ENCODE peak calls at places on chromosomes 11 and 22, in nine cellular contexts. C is B cell, H is ovary, Q is lower lobe of right lung, T is heart right ventricle, J is cardiac muscle cell, W is endothelial cell, R is GM20000, G is lung. D is an unnamed sample.

GRCh38 chr11:75891947-75892739 is 77.1 kb downstream of the UVRAG start:
- DNase-seq in C (peak; percentile 36), H (no peak), Q (no peak), T (no peak), J (no peak), W (no peak), R (peak; percentile 35), G (no peak), D (no peak)

GRCh38 chr11:74380746-74381439 is 17.3 kb downstream of the PGM2L1 start:
- DNase-seq in C (no peak), H (no peak), Q (no peak), T (no peak), J (no peak), W (no peak), R (no peak), G (no peak), D (no peak)

GRCh38 chr11:134460881-134461280 is 48.8 kb upstream of the B3GAT1 start:
- DNase-seq in C (no peak), H (no peak), Q (no peak), T (no peak), J (no peak), W (no peak), R (no peak), G (no peak), D (no peak)

GRCh38 chr22:38317237-38317994 is at the start of gene CSNK1E:
- DNase-seq in C (peak; percentile 98), H (peak; percentile 88), Q (peak; percentile 87), T (peak; percentile 83), J (peak; percentile 77), W (peak; percentile 67), R (peak; percentile 95), G (peak; percentile 69), D (peak; percentile 62)

GRCh38 chr11:46144741-46145140 is 23.5 kb upstream of the PHF21A start:
- DNase-seq in C (no peak), H (no peak), Q (no peak), T (no peak), J (no peak), W (no peak), R (no peak), G (no peak), D (no peak)

GRCh38 chr11:128415539-128415938 is 171.8 kb downstream of the ETS1 start:
- DNase-seq in C (no peak), H (no peak), Q (no peak), T (no peak), J (no peak), W (no peak), R (peak; percentile 32), G (no peak), D (no peak)

GRCh38 chr11:47394050-47394321 is 14.4 kb upstream of the SLC39A13 start:
- DNase-seq in C (peak; percentile 35), H (no peak), Q (peak; percentile 80), T (no peak), J (no peak), W (no peak), R (no peak), G (no peak), D (peak; percentile 58)

GRCh38 chr11:10605941-10606381 is 37.5 kb upstream of the LYVE1 start:
- DNase-seq in C (no peak), H (peak; percentile 46), Q (peak; percentile 78), T (peak; percentile 54), J (peak; percentile 87), W (peak; percentile 28), R (no peak), G (peak; percentile 69), D (peak; percentile 78)

GRCh38 chr11:27390959-27391326 is 27.9 kb upstream of the CCDC34 start:
- DNase-seq in C (no peak), H (no peak), Q (no peak), T (no peak), J (peak; percentile 72), W (no peak), R (no peak), G (no peak), D (no peak)

GRCh38 chr11:72863091-72863490 is 48.9 kb downstream of the ATG16L2 start:
- DNase-seq in C (no peak), H (no peak), Q (no peak), T (no peak), J (no peak), W (no peak), R (no peak), G (no peak), D (no peak)

GRCh38 chr11:125070699-125071254 is 7.7 kb downstream of the SLC37A2 start:
- DNase-seq in C (peak; percentile 65), H (peak; percentile 17), Q (peak; percentile 87), T (peak; percentile 52), J (peak; percentile 77), W (no peak), R (peak; percentile 80), G (peak; percentile 73), D (peak; percentile 99)

GRCh38 chr11:18706330-18707243 is 8.0 kb downstream of the TMEM86A start:
- DNase-seq in C (peak; percentile 75), H (peak; percentile 82), Q (peak; percentile 67), T (peak; percentile 86), J (peak; percentile 77), W (no peak), R (peak; percentile 73), G (peak; percentile 63), D (no peak)

GRCh38 chr11:15843309-15843857 is 513.0 kb downstream of the SOX6 start:
- DNase-seq in C (no peak), H (no peak), Q (no peak), T (peak; percentile 53), J (peak; percentile 71), W (peak; percentile 30), R (no peak), G (no peak), D (no peak)

GRCh38 chr11:7576671-7577225 is 62.9 kb downstream of the PPFIBP2 start:
- DNase-seq in C (no peak), H (peak; percentile 70), Q (no peak), T (peak; percentile 67), J (peak; percentile 63), W (no peak), R (no peak), G (no peak), D (no peak)

GRCh38 chr11:22510010-22510409 is 115.6 kb downstream of the FANCF start:
- DNase-seq in C (no peak), H (no peak), Q (no peak), T (no peak), J (no peak), W (no peak), R (no peak), G (no peak), D (no peak)

GRCh38 chr11:73980001-73980960 is 2.4 kb downstream of the UCP2 start:
- DNase-seq in C (peak; percentile 88), H (no peak), Q (peak; percentile 77), T (peak; percentile 22), J (no peak), W (peak; percentile 24), R (peak; percentile 88), G (peak; percentile 58), D (peak; percentile 73)

DNA sequence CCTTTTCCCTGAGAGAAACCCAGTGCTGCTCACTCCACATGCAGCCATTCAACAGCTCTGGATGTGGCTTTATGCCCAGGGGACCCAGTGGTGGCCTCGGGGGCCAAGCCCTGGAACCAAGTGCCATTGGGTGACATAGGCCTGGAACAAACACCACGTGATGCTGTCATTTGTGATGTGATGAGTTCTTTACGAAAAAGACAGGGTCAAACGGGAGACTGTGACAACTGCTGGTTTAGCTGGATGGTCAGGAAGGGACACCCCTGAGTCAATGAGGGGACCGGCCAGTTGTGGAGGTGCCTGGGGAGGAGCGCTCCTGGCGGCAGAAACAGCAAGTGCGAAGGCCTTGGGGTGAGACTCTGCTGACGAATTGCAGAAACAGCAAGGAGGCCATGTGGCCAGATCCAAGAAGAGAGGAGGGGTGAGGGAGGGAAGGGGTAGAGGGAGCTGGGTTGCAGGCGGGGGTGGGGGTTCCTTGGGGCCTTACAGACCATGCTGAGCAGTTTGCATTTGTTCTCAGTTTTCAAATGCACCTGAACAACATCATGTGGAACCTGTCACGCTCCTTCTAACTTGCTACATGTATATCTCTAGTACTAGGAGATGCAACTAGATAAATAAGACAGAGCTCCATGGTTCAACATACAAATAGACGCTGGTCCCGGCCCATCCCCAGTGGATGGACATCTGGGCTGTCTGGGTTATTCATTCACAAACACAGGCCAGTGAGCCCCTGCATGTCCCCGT is 56.1 kb downstream of the IGLL5 start:
- DNase-seq in C (no peak), H (no peak), Q (no peak), T (peak; percentile 1), J (no peak), W (peak; percentile 3), R (no peak), G (no peak), D (peak; percentile 27)
- TF ChIP-seq CTCF in C (no peak), H (no peak), Q (no peak), T (no peak), J (no peak), W (no peak), R (no peak), G (no peak), D (no peak)

GRCh38 chr11:82858133-82858532 is 42.1 kb downstream of the PRCP start:
- DNase-seq in C (no peak), H (no peak), Q (no peak), T (no peak), J (no peak), W (no peak), R (no peak), G (no peak), D (no peak)
- TF ChIP-seq CTCF in C (no peak), H (no peak), Q (no peak), T (no peak), J (no peak), W (no peak), R (no peak), G (no peak), D (no peak)

GRCh38 chr11:117928818-117929567 is at the start of gene TMPRSS13:
- DNase-seq in C (no peak), H (no peak), Q (peak; percentile 83), T (no peak), J (no peak), W (no peak), R (no peak), G (peak; percentile 75), D (no peak)
- TF ChIP-seq CTCF in C (no peak), H (no peak), Q (peak; percentile 16), T (no peak), J (no peak), W (no peak), R (no peak), G (no peak), D (no peak)

GRCh38 chr11:85939099-85940015 is 84.2 kb downstream of the CCDC83 start:
- DNase-seq in C (no peak), H (no peak), Q (no peak), T (no peak), J (no peak), W (no peak), R (no peak), G (no peak), D (no peak)

GRCh38 chr11:85945788-85946187 is 90.6 kb downstream of the CCDC83 start:
- DNase-seq in C (no peak), H (no peak), Q (no peak), T (no peak), J (peak; percentile 22), W (no peak), R (no peak), G (no peak), D (no peak)

GRCh38 chr11:85945296-85945695 is 90.1 kb downstream of the CCDC83 start:
- DNase-seq in C (no peak), H (no peak), Q (no peak), T (no peak), J (no peak), W (no peak), R (no peak), G (no peak), D (no peak)

GRCh38 chr11:85937838-85938237 is 82.7 kb downstream of the CCDC83 start:
- DNase-seq in C (no peak), H (no peak), Q (no peak), T (no peak), J (no peak), W (no peak), R (no peak), G (no peak), D (no peak)

GRCh38 chr11:85941380-85941973 is 86.3 kb downstream of the CCDC83 start:
- DNase-seq in C (no peak), H (peak; percentile 65), Q (no peak), T (peak; percentile 58), J (peak; percentile 86), W (peak; percentile 36), R (peak; percentile 65), G (peak; percentile 53), D (peak; percentile 56)
- TF ChIP-seq CTCF in C (no peak), H (peak; percentile 71), Q (peak; percentile 73), T (peak; percentile 74), J (peak; percentile 78), W (peak; percentile 41), R (peak; percentile 42), G (peak; percentile 45), D (peak; percentile 67)